ENCODE peak calls at places on chromosomes 2 and 18, in six cellular contexts. F is gastrocnemius medialis, S is transverse colon, T is neural progenitor cell, M is heart right ventricle, R is suprapubic skin. L is an unnamed sample.

GRCh38 chr2:188609321-188610049 is 317.8 kb downstream of the GULP1 start:
- DNase-seq in M (no peak), T (no peak), S (no peak), R (no peak), F (no peak), L (no peak)

GRCh38 chr18:13453714-13454113 is 235.2 kb downstream of the LDLRAD4 start:
- DNase-seq in F (no peak), M (peak; percentile 42), T (no peak), S (no peak), R (peak; percentile 26), L (no peak)

GRCh38 chr2:17901246-17901645 is 22.8 kb downstream of the KCNS3 start:
- DNase-seq in M (peak; percentile 35), T (no peak), S (no peak), R (no peak), F (no peak), L (no peak)

GRCh38 chr18:59517446-59518171 is 158.5 kb upstream of the LMAN1 start:
- DNase-seq in M (peak; percentile 25), S (no peak), R (no peak), F (no peak), T (peak; percentile 58), L (no peak)

GRCh38 chr18:26483633-26484032 is 64.7 kb downstream of the KCTD1 start:
- DNase-seq in S (no peak), M (no peak), R (no peak), F (no peak), T (no peak), L (no peak)

GRCh38 chr2:199581935-199582336 is 124.2 kb upstream of the SATB2 start:
- DNase-seq in T (peak; percentile 48), S (no peak), M (no peak), F (no peak), R (no peak), L (no peak)

GRCh38 chr18:10391506-10391905 is 62.9 kb upstream of the APCDD1 start:
- DNase-seq in R (no peak), F (no peak), T (no peak), M (no peak), S (no peak), L (no peak)

GRCh38 chr2:65453916-65454315 is 21.5 kb upstream of the SPRED2 start:
- DNase-seq in F (no peak), R (no peak), M (no peak), T (no peak), S (no peak), L (no peak)

GRCh38 chr2:136327162-136327852 is 209.4 kb upstream of the CXCR4 start:
- DNase-seq in S (peak; percentile 58), F (no peak), M (no peak), R (no peak), T (no peak), L (peak; percentile 74)

GRCh38 chr2:189178726-189179606 is 595 bp downstream of the COL5A2 start:
- DNase-seq in M (peak; percentile 13), S (no peak), R (no peak), T (peak; percentile 43), F (no peak), L (no peak)

GRCh38 chr2:113067681-113068080 is at the start of gene IL1F10:
- DNase-seq in T (no peak), F (no peak), S (no peak), M (no peak), R (no peak), L (no peak)

GRCh38 chr2:165793779-165794519 is at the start of gene GALNT3:
- DNase-seq in R (peak; percentile 75), M (peak; percentile 4), S (peak; percentile 94), T (peak; percentile 68), F (no peak), L (peak; percentile 92)

GRCh38 chr2:99662761-99663341 is 173.0 kb upstream of the REV1 start:
- DNase-seq in F (peak; percentile 52), T (no peak), S (no peak), M (peak; percentile 59), R (no peak), L (no peak)

GRCh38 chr2:215015421-215015820 is 123.0 kb downstream of the ABCA12 start:
- DNase-seq in F (no peak), R (no peak), S (no peak), M (no peak), T (no peak), L (no peak)

GRCh38 chr2:18311413-18311812 is 249.0 kb downstream of the RDH14 start:
- DNase-seq in R (no peak), M (peak; percentile 6), T (no peak), S (no peak), F (no peak), L (no peak)

GRCh38 chr2:229431331-229431954 is 160.4 kb upstream of the PID1 start:
- DNase-seq in S (no peak), F (no peak), T (peak; percentile 44), M (no peak), R (no peak), L (no peak)

GRCh38 chr18:24014062-24014985 is at the start of gene TTC39C:
- DNase-seq in T (peak; percentile 75), F (peak; percentile 21), S (peak; percentile 69), M (peak; percentile 66), R (peak; percentile 86), L (peak; percentile 90)

GRCh38 chr2:214537929-214538328 is 127.1 kb downstream of the VWC2L start:
- DNase-seq in M (no peak), F (no peak), T (no peak), S (no peak), R (no peak), L (no peak)

GRCh38 chr2:216406861-216407260 is 5.4 kb upstream of the SMARCAL1 start:
- DNase-seq in M (no peak), S (no peak), F (no peak), R (no peak), T (no peak), L (no peak)

GRCh38 chr2:234081970-234082822 is 31.7 kb downstream of the SPP2 start:
- DNase-seq in T (no peak), S (peak; percentile 55), F (no peak), R (no peak), M (no peak), L (no peak)

GRCh38 chr18:53771664-53772063 is 452.8 kb downstream of the MBD2 start:
- DNase-seq in M (no peak), S (no peak), R (no peak), F (no peak), T (no peak), L (no peak)

GRCh38 chr18:58105908-58106673 is 62.1 kb downstream of the NEDD4L start:
- DNase-seq in R (no peak), F (no peak), M (no peak), T (no peak), S (no peak), L (no peak)

GRCh38 chr2:10346929-10347558 is 44.3 kb downstream of the HPCAL1 start:
- DNase-seq in R (no peak), S (no peak), M (no peak), F (no peak), T (no peak), L (no peak)

GRCh38 chr18:49464718-49465598 is 4.5 kb upstream of the DYM start:
- DNase-seq in R (no peak), M (no peak), F (no peak), S (no peak), T (peak; percentile 86), L (no peak)

GRCh38 chr2:117832332-117832731 is 17.8 kb downstream of the DDX18 start:
- DNase-seq in S (no peak), T (no peak), R (no peak), M (no peak), F (no peak), L (no peak)

GRCh38 chr2:85468704-85469349 is 50.3 kb downstream of the SH2D6 start:
- DNase-seq in M (peak; percentile 40), S (peak; percentile 86), F (no peak), R (no peak), T (peak; percentile 46), L (no peak)

GRCh38 chr2:72144746-72145657 is 2.7 kb downstream of the CYP26B1 start:
- DNase-seq in F (peak; percentile 39), R (peak; percentile 78), M (peak; percentile 48), S (no peak), T (peak; percentile 84), L (peak; percentile 72)
- H3K4me1 ChIP-seq in F (peaks cover 53% of the 10 kb centered on the region), R (peaks cover 82% of the 10 kb centered on the region), M (peaks cover 65% of the 10 kb centered on the region), S (peaks cover 67% of the 10 kb centered on the region), T (peaks cover 48% of the 10 kb centered on the region), L (peaks cover 35% of the 10 kb centered on the region)

GRCh38 chr2:109318150-109318948 is 189.3 kb downstream of the SH3RF3 start:
- DNase-seq in R (peak; percentile 90), T (peak; percentile 24), S (peak; percentile 61), F (peak; percentile 71), M (peak; percentile 62), L (peak; percentile 78)
- TF ChIP-seq CTCF in R (peak; percentile 27), T (no peak), S (no peak), F (no peak), M (peak; percentile 4), L (no peak)

GRCh38 chr2:33633295-33633694 is 34.2 kb upstream of the FAM98A start:
- DNase-seq in S (no peak), M (no peak), T (no peak), R (no peak), F (no peak), L (no peak)
- H3K27ac ChIP-seq in S (no peak overlapping the region), M (no peak overlapping the region), T (no peak overlapping the region), R (no peak overlapping the region), F (no peak overlapping the region), L (no peak overlapping the region)

GRCh38 chr2:133503927-133504326 is 64.3 kb downstream of the NCKAP5 start:
- DNase-seq in M (no peak), S (no peak), T (no peak), R (no peak), F (no peak), L (no peak)

GRCh38 chr2:133504566-133505505 is 63.4 kb downstream of the NCKAP5 start:
- DNase-seq in T (no peak), M (peak; percentile 30), S (peak; percentile 60), R (no peak), F (no peak), L (no peak)

GRCh38 chr2:133509777-133510176 is 58.5 kb downstream of the NCKAP5 start:
- DNase-seq in S (no peak), F (no peak), R (no peak), M (no peak), T (no peak), L (no peak)

GRCh38 chr2:133508546-133509165 is 59.6 kb downstream of the NCKAP5 start:
- DNase-seq in M (no peak), R (no peak), T (no peak), S (no peak), F (no peak), L (no peak)

GRCh38 chr2:133506962-133507361 is 61.3 kb downstream of the NCKAP5 start:
- DNase-seq in S (no peak), T (no peak), F (no peak), M (no peak), R (no peak), L (no peak)
- H3K4me1 ChIP-seq in S (peaks cover 22% of the 10 kb centered on the region), T (peaks cover 3% of the 10 kb centered on the region), F (peaks cover 4% of the 10 kb centered on the region), M (peaks cover 18% of the 10 kb centered on the region), R (peaks cover 9% of the 10 kb centered on the region), L (no peaks in the 10 kb centered on the region)

GRCh38 chr2:185628985-185629384 is 109.6 kb upstream of the FSIP2 start:
- DNase-seq in T (peak; percentile 56), R (no peak), F (no peak), M (no peak), S (peak; percentile 51), L (no peak)
- TF ChIP-seq CTCF in T (peak; percentile 61), R (no peak), F (no peak), M (peak; percentile 6), S (peak; percentile 29), L (no peak)

DNA sequence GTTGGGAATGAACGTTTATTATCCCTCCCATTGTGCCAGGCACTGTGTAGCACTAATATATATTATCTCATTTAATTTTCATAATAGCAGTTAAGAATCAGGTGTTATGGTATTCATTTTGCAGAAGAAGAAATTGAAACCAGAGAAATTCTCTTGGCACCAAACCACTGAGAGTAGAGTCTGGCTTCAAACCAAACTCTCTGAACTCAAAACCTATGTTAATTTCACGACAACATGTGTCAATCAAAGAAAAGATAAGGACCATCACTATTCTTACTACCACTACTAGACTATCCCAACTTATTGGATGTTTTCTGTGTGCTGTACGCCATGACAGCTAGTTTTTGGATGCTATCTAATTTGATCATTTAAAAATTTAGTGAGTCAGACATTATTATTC is 24.1 kb upstream of the ZEB2 start:
- DNase-seq in F (no peak), R (no peak), T (no peak), M (no peak), S (no peak), L (no peak)
- H3K27ac ChIP-seq in F (no peak overlapping the region), R (no peak overlapping the region), T (no peak overlapping the region), M (no peak overlapping the region), S (no peak overlapping the region), L (no peak overlapping the region)